ENCODE peak calls at places on chromosomes 4 and X, in ten cellular contexts. One of them, this sample, is unnamed.

GRCh38 chr4:73619351-73619750 is 885 bp downstream of the RASSF6 start:
- DNase-seq in HCT116: no peak
- DNase-seq in tibial nerve: no peak
- DNase-seq in tibial artery: no peak
- DNase-seq in Peyer's patch: no peak
- DNase-seq in SK-N-SH: no peak
- DNase-seq in cardiac fibroblast: no peak
- DNase-seq in kidney: no peak
- DNase-seq in AG04450: no peak
- DNase-seq in IMR-90: no peak
- DNase-seq in this sample: no peak

GRCh38 chrX:63855896-63856295 is 70.9 kb upstream of the ARHGEF9 start:
- DNase-seq in HCT116: no peak
- DNase-seq in IMR-90: peak
- DNase-seq in tibial artery: no peak
- DNase-seq in kidney: no peak
- DNase-seq in AG04450: no peak
- DNase-seq in Peyer's patch: no peak
- DNase-seq in tibial nerve: no peak
- DNase-seq in SK-N-SH: no peak
- DNase-seq in cardiac fibroblast: peak
- DNase-seq in this sample: no peak

GRCh38 chr4:100095729-100096595 is 94.3 kb downstream of the DDIT4L start:
- DNase-seq in Peyer's patch: peak
- DNase-seq in SK-N-SH: peak
- DNase-seq in kidney: peak
- DNase-seq in tibial nerve: peak
- DNase-seq in tibial artery: peak
- DNase-seq in AG04450: peak
- DNase-seq in HCT116: peak
- DNase-seq in IMR-90: peak
- DNase-seq in cardiac fibroblast: peak
- DNase-seq in this sample: peak

GRCh38 chr4:140756292-140757219 is at the start of gene TBC1D9:
- DNase-seq in tibial nerve: peak
- DNase-seq in AG04450: no peak
- DNase-seq in Peyer's patch: peak
- DNase-seq in IMR-90: peak
- DNase-seq in kidney: peak
- DNase-seq in tibial artery: peak
- DNase-seq in SK-N-SH: peak
- DNase-seq in HCT116: peak
- DNase-seq in cardiac fibroblast: peak
- DNase-seq in this sample: peak

GRCh38 chr4:40264995-40265909 is 68.4 kb downstream of the RHOH start:
- DNase-seq in IMR-90: no peak
- DNase-seq in cardiac fibroblast: peak
- DNase-seq in kidney: no peak
- DNase-seq in tibial nerve: no peak
- DNase-seq in tibial artery: no peak
- DNase-seq in AG04450: no peak
- DNase-seq in HCT116: no peak
- DNase-seq in Peyer's patch: peak
- DNase-seq in SK-N-SH: peak
- DNase-seq in this sample: no peak

GRCh38 chr4:156792462-156793085 is 179.0 kb downstream of the PDGFC start:
- DNase-seq in tibial artery: no peak
- DNase-seq in SK-N-SH: no peak
- DNase-seq in cardiac fibroblast: peak
- DNase-seq in IMR-90: no peak
- DNase-seq in kidney: no peak
- DNase-seq in tibial nerve: no peak
- DNase-seq in Peyer's patch: no peak
- DNase-seq in AG04450: no peak
- DNase-seq in HCT116: no peak
- DNase-seq in this sample: no peak

GRCh38 chrX:133527415-133527814 is 112.1 kb upstream of the GPC4 start:
- DNase-seq in HCT116: no peak
- DNase-seq in tibial nerve: no peak
- DNase-seq in IMR-90: no peak
- DNase-seq in kidney: no peak
- DNase-seq in cardiac fibroblast: peak
- DNase-seq in SK-N-SH: no peak
- DNase-seq in Peyer's patch: no peak
- DNase-seq in AG04450: no peak
- DNase-seq in tibial artery: no peak
- DNase-seq in this sample: no peak

GRCh38 chr4:16029329-16029728 is 54.5 kb downstream of the PROM1 start:
- DNase-seq in kidney: no peak
- DNase-seq in IMR-90: peak
- DNase-seq in cardiac fibroblast: peak
- DNase-seq in SK-N-SH: no peak
- DNase-seq in Peyer's patch: no peak
- DNase-seq in tibial nerve: no peak
- DNase-seq in tibial artery: no peak
- DNase-seq in HCT116: no peak
- DNase-seq in AG04450: peak
- DNase-seq in this sample: no peak

GRCh38 chrX:100085851-100086250 is 324.2 kb downstream of the PCDH19 start:
- DNase-seq in tibial nerve: no peak
- DNase-seq in SK-N-SH: no peak
- DNase-seq in AG04450: no peak
- DNase-seq in IMR-90: no peak
- DNase-seq in cardiac fibroblast: no peak
- DNase-seq in tibial artery: no peak
- DNase-seq in HCT116: no peak
- DNase-seq in Peyer's patch: no peak
- DNase-seq in kidney: no peak
- DNase-seq in this sample: no peak

GRCh38 chrX:34956915-34957314 is 14.3 kb downstream of the FAM47B start:
- DNase-seq in tibial artery: no peak
- DNase-seq in cardiac fibroblast: peak
- DNase-seq in AG04450: no peak
- DNase-seq in Peyer's patch: no peak
- DNase-seq in kidney: no peak
- DNase-seq in tibial nerve: no peak
- DNase-seq in SK-N-SH: no peak
- DNase-seq in HCT116: no peak
- DNase-seq in IMR-90: peak
- DNase-seq in this sample: no peak

GRCh38 chr4:166128452-166128851 is 255.4 kb downstream of the TLL1 start:
- DNase-seq in AG04450: no peak
- DNase-seq in HCT116: no peak
- DNase-seq in IMR-90: no peak
- DNase-seq in kidney: no peak
- DNase-seq in tibial nerve: no peak
- DNase-seq in SK-N-SH: no peak
- DNase-seq in cardiac fibroblast: peak
- DNase-seq in Peyer's patch: no peak
- DNase-seq in tibial artery: no peak
- DNase-seq in this sample: no peak

GRCh38 chrX:47854474-47854873 is 17.8 kb downstream of the ZNF81 start:
- DNase-seq in cardiac fibroblast: peak
- DNase-seq in IMR-90: peak
- DNase-seq in kidney: no peak
- DNase-seq in tibial nerve: peak
- DNase-seq in tibial artery: no peak
- DNase-seq in Peyer's patch: peak
- DNase-seq in SK-N-SH: peak
- DNase-seq in AG04450: no peak
- DNase-seq in HCT116: no peak
- DNase-seq in this sample: no peak

GRCh38 chr4:81724925-81725329 is 253.2 kb upstream of the RASGEF1B start:
- DNase-seq in IMR-90: no peak
- DNase-seq in HCT116: no peak
- DNase-seq in cardiac fibroblast: no peak
- DNase-seq in SK-N-SH: no peak
- DNase-seq in AG04450: no peak
- DNase-seq in tibial nerve: peak
- DNase-seq in kidney: peak
- DNase-seq in tibial artery: peak
- DNase-seq in Peyer's patch: peak
- DNase-seq in this sample: peak

GRCh38 chrX:134931550-134931949 is 59.2 kb upstream of the SMIM10 start:
- DNase-seq in tibial nerve: no peak
- DNase-seq in IMR-90: no peak
- DNase-seq in HCT116: no peak
- DNase-seq in SK-N-SH: no peak
- DNase-seq in kidney: no peak
- DNase-seq in tibial artery: no peak
- DNase-seq in AG04450: no peak
- DNase-seq in Peyer's patch: no peak
- DNase-seq in cardiac fibroblast: no peak
- DNase-seq in this sample: peak

GRCh38 chrX:37371578-37371981 is 22.4 kb downstream of the PRRG1 start:
- DNase-seq in AG04450: no peak
- DNase-seq in tibial nerve: no peak
- DNase-seq in SK-N-SH: no peak
- DNase-seq in IMR-90: peak
- DNase-seq in Peyer's patch: no peak
- DNase-seq in cardiac fibroblast: no peak
- DNase-seq in tibial artery: peak
- DNase-seq in HCT116: no peak
- DNase-seq in kidney: no peak
- DNase-seq in this sample: no peak

GRCh38 chr4:138841341-138841740 is 174.2 kb upstream of the NOCT start:
- DNase-seq in HCT116: no peak
- DNase-seq in SK-N-SH: no peak
- DNase-seq in tibial artery: no peak
- DNase-seq in tibial nerve: no peak
- DNase-seq in Peyer's patch: no peak
- DNase-seq in IMR-90: no peak
- DNase-seq in AG04450: no peak
- DNase-seq in cardiac fibroblast: no peak
- DNase-seq in kidney: no peak
- DNase-seq in this sample: no peak
- H3K4me3 ChIP-seq in HCT116: no peak
- H3K4me3 ChIP-seq in SK-N-SH: no peak
- H3K4me3 ChIP-seq in tibial artery: no peak
- H3K4me3 ChIP-seq in tibial nerve: no peak
- H3K4me3 ChIP-seq in Peyer's patch: no peak
- H3K4me3 ChIP-seq in IMR-90: no peak
- H3K4me3 ChIP-seq in AG04450: no peak
- H3K4me3 ChIP-seq in cardiac fibroblast: no peak
- H3K4me3 ChIP-seq in kidney: no peak
- H3K4me3 ChIP-seq in this sample: no peak

DNA sequence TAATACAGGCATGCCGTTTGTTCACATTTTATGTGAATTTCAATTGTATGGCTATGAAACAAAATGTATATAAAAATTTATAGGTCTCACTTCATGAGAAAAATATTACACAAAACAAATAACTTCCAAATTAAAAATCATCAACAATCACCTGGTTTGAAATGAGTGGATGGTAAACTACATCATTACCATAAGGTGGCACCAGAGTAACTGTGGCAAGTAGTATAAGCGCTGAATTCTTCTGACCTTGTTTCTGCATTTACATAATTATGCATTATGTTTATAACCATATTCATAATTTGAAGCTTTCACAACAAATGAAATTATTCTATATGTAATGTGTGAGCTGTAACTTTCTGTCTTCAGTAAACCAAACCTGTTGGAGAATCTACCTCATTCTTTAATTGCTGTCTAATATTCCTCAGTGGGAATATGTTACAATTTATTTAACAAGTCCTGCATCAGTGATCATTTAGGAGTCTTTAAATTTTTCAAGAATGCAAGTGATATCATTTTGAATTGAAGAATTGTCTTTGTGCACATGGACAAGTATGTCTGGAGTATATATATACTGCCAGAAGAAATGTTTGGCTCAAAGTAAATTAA is 55.2 kb downstream of the MMRN1 start:
- DNase-seq in IMR-90: no peak
- DNase-seq in tibial artery: no peak
- DNase-seq in SK-N-SH: peak
- DNase-seq in kidney: no peak
- DNase-seq in AG04450: no peak
- DNase-seq in tibial nerve: no peak
- DNase-seq in cardiac fibroblast: no peak
- DNase-seq in HCT116: no peak
- DNase-seq in Peyer's patch: no peak
- DNase-seq in this sample: no peak
- TF ChIP-seq CTCF in IMR-90: no peak
- TF ChIP-seq CTCF in tibial artery: no peak
- TF ChIP-seq CTCF in SK-N-SH: peak
- TF ChIP-seq CTCF in kidney: peak
- TF ChIP-seq CTCF in AG04450: peak
- TF ChIP-seq CTCF in tibial nerve: no peak
- TF ChIP-seq CTCF in cardiac fibroblast: no peak
- TF ChIP-seq CTCF in HCT116: peak
- TF ChIP-seq CTCF in Peyer's patch: no peak
- TF ChIP-seq CTCF in this sample: peak

GRCh38 chrX:23766650-23767551 is 16.1 kb upstream of the SAT1 start:
- DNase-seq in tibial nerve: no peak
- DNase-seq in cardiac fibroblast: no peak
- DNase-seq in SK-N-SH: peak
- DNase-seq in AG04450: no peak
- DNase-seq in IMR-90: no peak
- DNase-seq in tibial artery: no peak
- DNase-seq in HCT116: no peak
- DNase-seq in Peyer's patch: no peak
- DNase-seq in kidney: no peak
- DNase-seq in this sample: no peak
- H3K4me3 ChIP-seq in tibial nerve: no peak
- H3K4me3 ChIP-seq in cardiac fibroblast: no peak
- H3K4me3 ChIP-seq in SK-N-SH: peak
- H3K4me3 ChIP-seq in AG04450: no peak
- H3K4me3 ChIP-seq in IMR-90: no peak
- H3K4me3 ChIP-seq in tibial artery: no peak
- H3K4me3 ChIP-seq in HCT116: no peak
- H3K4me3 ChIP-seq in Peyer's patch: peak
- H3K4me3 ChIP-seq in kidney: peak
- H3K4me3 ChIP-seq in this sample: no peak

GRCh38 chrX:52576474-52576873 is 59.6 kb upstream of the XAGE1B start:
- DNase-seq in AG04450: no peak
- DNase-seq in Peyer's patch: no peak
- DNase-seq in tibial artery: no peak
- DNase-seq in HCT116: no peak
- DNase-seq in SK-N-SH: no peak
- DNase-seq in kidney: no peak
- DNase-seq in tibial nerve: no peak
- DNase-seq in cardiac fibroblast: no peak
- DNase-seq in IMR-90: no peak
- DNase-seq in this sample: no peak

GRCh38 chrX:52577464-52578173 is 60.8 kb upstream of the XAGE1B start:
- DNase-seq in SK-N-SH: no peak
- DNase-seq in Peyer's patch: no peak
- DNase-seq in tibial artery: no peak
- DNase-seq in IMR-90: no peak
- DNase-seq in cardiac fibroblast: no peak
- DNase-seq in tibial nerve: no peak
- DNase-seq in AG04450: no peak
- DNase-seq in kidney: no peak
- DNase-seq in HCT116: no peak
- DNase-seq in this sample: no peak

GRCh38 chrX:52576946-52577345 is 60.1 kb upstream of the XAGE1B start:
- DNase-seq in AG04450: no peak
- DNase-seq in HCT116: no peak
- DNase-seq in cardiac fibroblast: no peak
- DNase-seq in Peyer's patch: no peak
- DNase-seq in kidney: no peak
- DNase-seq in SK-N-SH: no peak
- DNase-seq in IMR-90: no peak
- DNase-seq in tibial artery: no peak
- DNase-seq in tibial nerve: no peak
- DNase-seq in this sample: no peak

GRCh38 chrX:52574416-52575275 is 57.8 kb upstream of the XAGE1B start:
- DNase-seq in SK-N-SH: peak
- DNase-seq in IMR-90: peak
- DNase-seq in Peyer's patch: no peak
- DNase-seq in tibial nerve: no peak
- DNase-seq in tibial artery: no peak
- DNase-seq in kidney: no peak
- DNase-seq in AG04450: peak
- DNase-seq in HCT116: peak
- DNase-seq in cardiac fibroblast: peak
- DNase-seq in this sample: peak
- TF ChIP-seq CTCF in SK-N-SH: peak
- TF ChIP-seq CTCF in IMR-90: peak
- TF ChIP-seq CTCF in Peyer's patch: no peak
- TF ChIP-seq CTCF in tibial nerve: peak
- TF ChIP-seq CTCF in tibial artery: peak
- TF ChIP-seq CTCF in kidney: peak
- TF ChIP-seq CTCF in AG04450: peak
- TF ChIP-seq CTCF in HCT116: peak
- TF ChIP-seq CTCF in cardiac fibroblast: peak
- TF ChIP-seq CTCF in this sample: peak